ENCODE peak calls at places on chromosomes 16 and 17, in four cellular contexts. One of them, this sample, is unnamed.

GRCh38 chr17:50059256-50059655 is 3.3 kb downstream of the ITGA3 start:
- DNase-seq in neuronal stem cell: no peak
- DNase-seq in SJSA1: no peak
- DNase-seq in AG09309: no peak
- DNase-seq in this sample: no peak

GRCh38 chr16:6803171-6803570 is 529.5 kb upstream of the RBFOX1 start:
- DNase-seq in neuronal stem cell: no peak
- DNase-seq in SJSA1: no peak
- DNase-seq in AG09309: no peak
- DNase-seq in this sample: no peak

GRCh38 chr17:45844695-45845375 is at the start of gene SPPL2C:
- DNase-seq in neuronal stem cell: no peak
- DNase-seq in SJSA1: no peak
- DNase-seq in AG09309: no peak
- DNase-seq in this sample: no peak

GRCh38 chr16:89248196-89249005 is 30.9 kb downstream of the ZNF778 start:
- DNase-seq in neuronal stem cell: no peak
- DNase-seq in SJSA1: no peak
- DNase-seq in AG09309: no peak
- DNase-seq in this sample: no peak

GRCh38 chr17:68587847-68588246 is 13.3 kb downstream of the FAM20A start:
- DNase-seq in neuronal stem cell: no peak
- DNase-seq in SJSA1: no peak
- DNase-seq in AG09309: no peak
- DNase-seq in this sample: no peak

GRCh38 chr17:61454932-61455753 is 2.9 kb downstream of the TBX4 start:
- DNase-seq in neuronal stem cell: no peak
- DNase-seq in SJSA1: no peak
- DNase-seq in AG09309: no peak
- DNase-seq in this sample: no peak

GRCh38 chr17:65931246-65932149 is 260.4 kb downstream of the CEP112 start:
- DNase-seq in neuronal stem cell: no peak
- DNase-seq in SJSA1: peak
- DNase-seq in AG09309: no peak
- DNase-seq in this sample: peak

GRCh38 chr17:21249911-21250703 is 3.1 kb downstream of the NATD1 start:
- DNase-seq in neuronal stem cell: no peak
- DNase-seq in SJSA1: no peak
- DNase-seq in AG09309: no peak
- DNase-seq in this sample: no peak

GRCh38 chr16:55534773-55535172 is 25.9 kb downstream of the LPCAT2 start:
- DNase-seq in neuronal stem cell: no peak
- DNase-seq in SJSA1: no peak
- DNase-seq in AG09309: no peak
- DNase-seq in this sample: no peak

This sample was measured in AG04449.